ENCODE peak calls at places on chromosomes 13 and 19, in nine cellular contexts. F is nephron progenitor cell; M is heart left ventricle; Q is left ventricle myocardium inferior; L is stimulated activated CD8-positive, alpha-beta memory T cell treated with anti-CD3 and anti-CD28 coated beads, Interleukin-15, amount 100 ng/mL, for 1 hour; R is AG08396; O is choroid plexus epithelial cell; V is activated CD4-positive, alpha-beta T cell treated with anti-CD3 and anti-CD28 coated beads, Interleukin-2, amount 50 U/mL, for 48 hours; U is cardiac fibroblast. G is an unnamed sample.

GRCh38 chr13:41458939-41459753 is 1.8 kb downstream of the RGCC start:
- DNase-seq in F (no peak), M (peak), Q (peak), L (peak), R (peak), O (peak), V (peak), U (peak), G (no peak)

GRCh38 chr19:14559916-14560775 is 11.7 kb downstream of the NDUFB7 start:
- DNase-seq in F (no peak), M (peak), Q (peak), L (no peak), R (no peak), O (no peak), V (no peak), U (no peak), G (no peak)

GRCh38 chr19:7679017-7679720 is 1.5 kb upstream of the TRAPPC5 start:
- DNase-seq in F (no peak), M (peak), Q (no peak), L (peak), R (no peak), O (no peak), V (peak), U (no peak), G (peak)

GRCh38 chr13:73765651-73766384 is 368.4 kb downstream of the KLF12 start:
- DNase-seq in F (peak), M (peak), Q (peak), L (peak), R (peak), O (peak), V (peak), U (peak), G (peak)

GRCh38 chr13:82772802-82773201 is 1109.5 kb downstream of the SLITRK1 start:
- DNase-seq in F (no peak), M (no peak), Q (no peak), L (no peak), R (no peak), O (peak), V (no peak), U (peak), G (no peak)

GRCh38 chr13:20684535-20684934 is 19.0 kb upstream of the IL17D start:
- DNase-seq in F (no peak), M (no peak), Q (no peak), L (no peak), R (no peak), O (peak), V (no peak), U (no peak), G (no peak)

GRCh38 chr13:32107474-32107873 is 75.9 kb downstream of the FRY start:
- DNase-seq in F (no peak), M (no peak), Q (no peak), L (no peak), R (no peak), O (no peak), V (no peak), U (no peak), G (no peak)

GRCh38 chr19:56152644-56153043 is 11.6 kb downstream of the ZNF444 start:
- DNase-seq in F (no peak), M (no peak), Q (no peak), L (no peak), R (no peak), O (no peak), V (no peak), U (no peak), G (no peak)

GRCh38 chr13:87535911-87536310 is 135.3 kb upstream of the SLITRK5 start:
- DNase-seq in F (no peak), M (no peak), Q (no peak), L (no peak), R (no peak), O (no peak), V (no peak), U (no peak), G (no peak)

GRCh38 chr19:28667348-28667977 is 545.5 kb downstream of the UQCRFS1 start:
- DNase-seq in F (no peak), M (no peak), Q (no peak), L (no peak), R (no peak), O (no peak), V (no peak), U (no peak), G (no peak)

GRCh38 chr13:105346141-105346766 is 1189.2 kb downstream of the EFNB2 start:
- DNase-seq in F (no peak), M (no peak), Q (no peak), L (no peak), R (peak), O (peak), V (no peak), U (peak), G (no peak)

GRCh38 chr13:80030491-80030890 is 310.4 kb downstream of the SPRY2 start:
- DNase-seq in F (no peak), M (peak), Q (no peak), L (no peak), R (no peak), O (peak), V (no peak), U (peak), G (peak)

GRCh38 chr19:8973501-8974091 is 36.6 kb downstream of the MUC16 start:
- DNase-seq in F (peak), M (no peak), Q (no peak), L (no peak), R (peak), O (peak), V (no peak), U (no peak), G (no peak)

GRCh38 chr19:4877753-4878490 is 10.5 kb upstream of the PLIN3 start:
- DNase-seq in F (peak), M (peak), Q (peak), L (no peak), R (peak), O (no peak), V (no peak), U (peak), G (peak)

GRCh38 chr19:1073956-1074511 is 7.1 kb downstream of the ARHGAP45 start:
- DNase-seq in F (no peak), M (no peak), Q (no peak), L (no peak), R (no peak), O (no peak), V (no peak), U (no peak), G (no peak)

GRCh38 chr19:22620401-22620800 is 13.7 kb upstream of the ZNF492 start:
- DNase-seq in F (no peak), M (no peak), Q (no peak), L (no peak), R (no peak), O (no peak), V (no peak), U (no peak), G (no peak)